ENCODE peak calls at places on chromosomes 5 and 9, in five cellular contexts. D, L, A, N and K are unnamed samples. For H3K9me2, the result is how much of the 10 kb centered on the place peaks cover.

GRCh38 chr9:114621975-114622609 is 11.0 kb downstream of the TMEM268 start:
- DNase-seq in N (no peak), D (no peak), A (no peak), L (no peak), K (peak)

GRCh38 chr5:173582198-173583092 is 34.0 kb downstream of the BOD1 start:
- DNase-seq in A (no peak), D (no peak), N (no peak), L (no peak), K (no peak)

GRCh38 chr5:172958268-172959046 is 767 bp upstream of the RPL26L1 start:
- DNase-seq in D (peak), N (peak), A (peak), L (peak), K (peak)

GRCh38 chr9:38018964-38019602 is 49.9 kb downstream of the SHB start:
- DNase-seq in L (no peak), N (no peak), A (no peak), D (peak), K (peak)

GRCh38 chr9:131799177-131799823 is 59.4 kb upstream of the RAPGEF1 start:
- DNase-seq in D (no peak), A (peak), L (no peak), N (peak), K (peak)

GRCh38 chr9:18985464-18985951 is 47.5 kb downstream of the SAXO1 start:
- DNase-seq in N (no peak), D (no peak), A (no peak), L (no peak), K (no peak)

GRCh38 chr9:5288591-5288990 is 15.9 kb downstream of the RLN2 start:
- DNase-seq in L (no peak), N (no peak), D (peak), A (no peak), K (peak)

GRCh38 chr5:218457-219289 is 553 bp downstream of the SDHA start:
- DNase-seq in L (peak), A (no peak), D (peak), N (peak), K (peak)

GRCh38 chr9:92769276-92769675 is 4.6 kb upstream of the BICD2 start:
- DNase-seq in N (no peak), D (no peak), A (no peak), L (no peak), K (no peak)

GRCh38 chr5:116411101-116411571 is 163.5 kb downstream of the SEMA6A start:
- DNase-seq in L (no peak), A (no peak), N (no peak), D (no peak), K (no peak)

GRCh38 chr5:91141642-91142041 is 241.5 kb downstream of the ARRDC3 start:
- DNase-seq in L (no peak), A (no peak), D (no peak), N (peak), K (no peak)

GRCh38 chr5:77774981-77775772 is 962 bp downstream of the TBCA start:
- DNase-seq in A (peak), N (peak), L (no peak), D (no peak), K (peak)

GRCh38 chr5:180470966-180471582 is 23.1 kb upstream of the CNOT6 start:
- DNase-seq in L (peak), N (peak), D (no peak), A (peak), K (peak)

GRCh38 chr5:140561753-140562523 is 2.5 kb downstream of the APBB3 start:
- DNase-seq in A (no peak), N (no peak), D (no peak), L (no peak), K (no peak)

GRCh38 chr9:3830296-3830695 is 304.5 kb upstream of the RFX3 start:
- DNase-seq in N (no peak), A (no peak), L (no peak), D (no peak), K (peak)

GRCh38 chr5:38468202-38468656 is 88.2 kb downstream of the LIFR start:
- DNase-seq in L (no peak), N (no peak), A (peak), D (no peak), K (peak)

GRCh38 chr5:99815-100214 is 7.8 kb downstream of the PLEKHG4B start:
- DNase-seq in D (no peak), A (no peak), N (peak), L (no peak), K (no peak)

GRCh38 chr9:20224756-20225155 is 397.5 kb downstream of the MLLT3 start:
- DNase-seq in D (no peak), N (no peak), A (no peak), L (no peak), K (no peak)

GRCh38 chr5:537621-538071 is 13.4 kb upstream of the SLC9A3 start:
- DNase-seq in D (no peak), L (no peak), A (no peak), N (no peak), K (no peak)

GRCh38 chr9:37031081-37031480 is 3.0 kb downstream of the PAX5 start:
- DNase-seq in D (no peak), L (no peak), N (no peak), A (no peak), K (no peak)

GRCh38 chr9:99154356-99154755 is 49.4 kb downstream of the TGFBR1 start:
- DNase-seq in L (no peak), D (no peak), N (no peak), A (no peak), K (no peak)

GRCh38 chr9:133148351-133149129 is 15.2 kb downstream of the GBGT1 start:
- DNase-seq in L (peak), A (no peak), N (peak), D (no peak), K (no peak)

GRCh38 chr5:149273950-149274349 is 2.3 kb downstream of the AFAP1L1 start:
- DNase-seq in N (no peak), A (no peak), L (no peak), D (no peak), K (no peak)

GRCh38 chr9:123128591-123128990 is 95.1 kb downstream of the GPR21 start:
- DNase-seq in L (no peak), D (no peak), A (no peak), N (no peak), K (no peak)

GRCh38 chr9:76373777-76374474 is 20.3 kb downstream of the RFK start:
- DNase-seq in N (no peak), D (no peak), A (no peak), L (no peak), K (no peak)

GRCh38 chr5:176387384-176387925 is 943 bp downstream of the NOP16 start:
- DNase-seq in N (no peak), D (no peak), L (no peak), A (no peak), K (no peak)

GRCh38 chr9:93278164-93278563 is 94.2 kb downstream of the WNK2 start:
- DNase-seq in N (no peak), A (no peak), D (no peak), L (no peak), K (no peak)

GRCh38 chr5:44827681-44828080 is 18.9 kb downstream of the MRPS30 start:
- DNase-seq in L (no peak), N (no peak), A (no peak), D (no peak), K (no peak)

GRCh38 chr9:115590016-115590415 is 472.1 kb upstream of the TNC start:
- DNase-seq in N (no peak), A (no peak), D (peak), L (no peak), K (peak)

GRCh38 chr5:171776747-171777419 is 8.7 kb upstream of the SMIM23 start:
- DNase-seq in L (no peak), N (peak), D (no peak), A (no peak), K (no peak)
- H3K9me2 ChIP-seq in L (under half), N (under half), D (under half), A (under half), K (under half)

DNA sequence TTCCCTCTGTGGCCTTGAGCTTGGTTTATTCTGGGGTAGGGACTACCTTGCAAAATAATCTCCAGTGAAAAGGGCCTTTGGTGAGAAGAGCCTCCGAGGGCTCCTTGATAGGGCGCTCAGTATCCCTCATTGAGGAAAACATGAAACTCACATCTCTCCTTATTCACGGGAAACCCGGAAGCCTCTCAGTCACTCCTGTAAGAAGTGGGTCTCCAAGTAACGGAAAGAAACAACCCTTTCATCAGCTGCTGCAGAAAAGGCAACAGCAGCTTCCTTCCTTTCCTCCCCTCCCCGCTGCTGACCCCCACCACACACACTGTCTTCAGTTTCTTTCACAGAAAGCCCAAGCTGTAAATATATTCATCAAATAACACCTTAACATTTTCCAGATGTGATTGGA is 81.5 kb downstream of the C9orf152 start:
- DNase-seq in A (no peak), N (no peak), L (no peak), D (no peak), K (no peak)
- H3K4me3 ChIP-seq in A (no peak), N (no peak), L (no peak), D (no peak), K (no peak)

DNA sequence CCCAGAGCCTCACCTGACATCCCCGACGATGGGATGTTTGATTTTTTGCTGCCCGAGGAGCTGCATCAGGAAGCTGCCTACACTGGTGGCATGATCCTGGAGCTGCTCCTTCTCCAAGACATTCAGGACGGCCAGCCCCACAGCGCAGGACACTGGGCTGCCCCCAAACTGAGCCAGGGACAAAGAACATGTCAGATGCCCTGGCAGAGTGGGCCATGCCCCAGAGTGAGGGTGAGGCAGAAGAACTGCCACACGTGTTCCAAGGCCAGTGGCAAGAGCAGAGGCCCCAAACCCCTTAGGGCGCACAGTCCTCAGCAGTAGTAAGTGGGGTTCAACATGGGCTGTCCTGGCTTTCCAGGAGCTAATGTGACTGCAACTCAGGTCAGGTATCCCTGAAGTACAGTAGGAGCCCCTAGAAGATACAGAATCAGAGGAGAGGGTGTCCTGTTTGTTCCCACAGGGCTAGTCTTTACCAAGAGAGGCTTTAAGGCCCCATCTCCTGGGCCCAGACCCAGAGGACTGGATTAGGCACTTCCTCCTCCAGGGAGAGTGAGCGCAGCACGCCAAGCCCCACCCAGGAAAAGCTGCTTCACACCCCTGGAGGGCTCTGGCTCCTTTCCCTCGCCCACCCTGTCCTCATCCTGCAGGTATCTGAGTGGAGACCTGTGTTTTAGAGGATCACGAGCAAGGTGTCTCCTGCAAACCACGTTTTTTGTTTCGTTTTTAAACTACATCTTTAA is 11.1 kb downstream of the HNRNPAB start:
- DNase-seq in L (no peak), N (no peak), D (no peak), A (no peak), K (no peak)
- TF ChIP-seq CTCF in L (no peak), N (no peak), D (no peak), A (no peak), K (no peak)

GRCh38 chr5:76626738-76627137 is 3.5 kb upstream of the F2RL2 start:
- DNase-seq in A (no peak), L (no peak), D (no peak), N (no peak), K (no peak)
- H3K9me2 ChIP-seq in A (under half), L (under half), D (under half), N (under half), K (under half)

DNA sequence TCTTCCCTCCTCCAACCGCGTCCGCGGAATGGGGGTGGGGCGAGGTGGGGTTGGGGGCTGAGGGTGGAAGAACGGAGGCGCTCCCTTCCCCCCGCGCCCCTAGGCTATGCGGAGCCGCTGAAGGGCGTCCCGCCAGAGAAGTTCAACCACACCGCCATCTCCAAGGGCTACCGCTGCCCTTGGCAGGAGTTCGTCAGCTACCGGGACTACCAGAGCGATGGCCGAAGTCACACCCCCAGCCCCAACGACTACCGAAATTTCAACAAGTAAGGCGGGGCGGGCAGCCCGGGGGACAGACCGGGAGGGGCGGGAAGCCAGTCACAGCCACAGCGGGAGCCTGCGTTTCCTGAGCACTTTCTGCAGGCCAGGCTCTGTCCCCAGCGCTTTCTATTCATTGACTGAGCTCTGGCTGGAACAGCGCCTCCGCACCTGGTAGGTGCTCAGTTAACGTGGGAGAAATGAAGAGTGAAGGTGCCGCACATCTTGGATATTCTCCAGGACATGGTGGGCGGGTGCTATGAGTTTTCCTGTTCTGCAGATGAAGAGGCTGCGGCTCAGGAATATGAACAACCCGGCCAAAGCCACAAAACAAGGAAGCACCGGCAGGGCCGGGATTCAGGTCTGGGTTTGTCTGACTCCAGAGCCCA is 11.3 kb downstream of the MYOZ3 start:
- DNase-seq in D (no peak), A (no peak), L (peak), N (peak), K (peak)
- H3K4me3 ChIP-seq in D (no peak), A (no peak), L (peak), N (peak), K (peak)